ENCODE peak calls at places on chromosomes 2 and 18, in seven cellular contexts. R, E, W, L, Q, C and X are unnamed samples.

GRCh38 chr18:41378628-41379027 is 576.4 kb upstream of the PIK3C3 start:
- DNase-seq in R (peak; percentile 2), E (no peak), W (peak; percentile 70), L (peak; percentile 23), Q (no peak), C (no peak), X (no peak)

GRCh38 chr18:5424903-5425302 is 118.9 kb downstream of the EPB41L3 start:
- DNase-seq in R (peak; percentile 49), E (peak; percentile 2), W (peak; percentile 65), L (peak; percentile 35), Q (no peak), C (no peak), X (peak; percentile 19)

GRCh38 chr2:149330127-149331022 is at the start of gene LYPD6:
- DNase-seq in R (peak; percentile 73), E (peak; percentile 84), W (peak; percentile 52), L (no peak), Q (peak; percentile 74), C (no peak), X (peak; percentile 64)

GRCh38 chr2:127511090-127511489 is 15.2 kb downstream of the IWS1 start:
- DNase-seq in R (no peak), E (no peak), W (no peak), L (no peak), Q (no peak), C (no peak), X (no peak)

GRCh38 chr2:201999289-201999688 is 34.4 kb upstream of the FZD7 start:
- DNase-seq in R (no peak), E (no peak), W (peak; percentile 59), L (no peak), Q (no peak), C (no peak), X (no peak)

GRCh38 chr2:98852903-98853302 is 83.1 kb downstream of the CRACDL start:
- DNase-seq in R (no peak), E (no peak), W (no peak), L (no peak), Q (no peak), C (no peak), X (no peak)

GRCh38 chr2:119230630-119231185 is 7.1 kb downstream of the STEAP3 start:
- DNase-seq in R (no peak), E (no peak), W (peak; percentile 63), L (no peak), Q (no peak), C (no peak), X (no peak)

GRCh38 chr18:8453528-8453927 is 155.7 kb upstream of the RAB12 start:
- DNase-seq in R (no peak), E (no peak), W (no peak), L (no peak), Q (no peak), C (no peak), X (no peak)

GRCh38 chr18:23067236-23067635 is 68.0 kb upstream of the CABLES1 start:
- DNase-seq in R (peak; percentile 24), E (peak; percentile 49), W (peak; percentile 7), L (peak; percentile 9), Q (no peak), C (no peak), X (no peak)

GRCh38 chr2:26704441-26704977 is 12.0 kb downstream of the KCNK3 start:
- DNase-seq in R (no peak), E (peak; percentile 76), W (peak; percentile 71), L (no peak), Q (no peak), C (no peak), X (no peak)